ENCODE peak calls at places on chromosomes 4 and X, in four cellular contexts. U is K562, T is IMR-90, W is fibroblast of lung. E is an unnamed sample.

GRCh38 chr4:37902212-37902611 is 11.3 kb downstream of the TBC1D1 start:
- DNase-seq in T (no peak), U (no peak), W (no peak), E (no peak)

GRCh38 chrX:32673193-32673592 is 538.2 kb downstream of the DMD start:
- DNase-seq in W (peak; percentile 28), U (no peak), T (peak; percentile 7), E (no peak)

GRCh38 chr4:95020521-95020920 is 262.8 kb downstream of the BMPR1B start:
- DNase-seq in T (no peak), U (no peak), W (no peak), E (no peak)

GRCh38 chrX:25873196-25873595 is 264.9 kb upstream of the MAGEB18 start:
- DNase-seq in U (no peak), T (no peak), W (peak; percentile 45), E (no peak)

GRCh38 chr4:1105662-1106061 is 7.7 kb downstream of the RNF212 start:
- DNase-seq in W (no peak), T (no peak), U (no peak), E (no peak)

GRCh38 chrX:155314260-155314659 is 20.2 kb downstream of the CLIC2 start:
- DNase-seq in U (no peak), T (no peak), W (no peak), E (no peak)

GRCh38 chr4:72641611-72642010 is 72.6 kb upstream of the ADAMTS3 start:
- DNase-seq in W (no peak), U (no peak), T (no peak), E (no peak)

GRCh38 chrX:103780701-103781402 is 4.2 kb downstream of the PLP1 start:
- DNase-seq in T (no peak), W (no peak), U (no peak), E (no peak)

GRCh38 chrX:34562006-34562405 is 95.1 kb downstream of the TMEM47 start:
- DNase-seq in U (no peak), T (no peak), W (no peak), E (no peak)

GRCh38 chrX:19291086-19291485 is 52.6 kb upstream of the PDHA1 start:
- DNase-seq in W (no peak), T (no peak), U (no peak), E (no peak)

GRCh38 chr4:38416450-38417014 is 247.5 kb upstream of the KLF3 start:
- DNase-seq in W (no peak), T (no peak), U (no peak), E (no peak)

GRCh38 chr4:69497081-69497480 is 1.4 kb upstream of the UGT2B4 start:
- DNase-seq in T (no peak), U (no peak), W (peak; percentile 39), E (no peak)
- H2AFZ ChIP-seq in T (no peak overlapping the region), U (no peak overlapping the region), W (no peak overlapping the region), E (no peak overlapping the region)

GRCh38 chrX:16885628-16886027 is 15.5 kb upstream of the RBBP7 start:
- DNase-seq in W (no peak), U (no peak), T (no peak), E (no peak)

GRCh38 chrX:16882188-16882587 is 12.0 kb upstream of the RBBP7 start:
- DNase-seq in W (peak; percentile 28), T (peak; percentile 25), U (no peak), E (peak; percentile 11)

GRCh38 chrX:16883487-16883804 is 13.3 kb upstream of the RBBP7 start:
- DNase-seq in U (no peak), W (no peak), T (no peak), E (no peak)

GRCh38 chrX:16882702-16883486 is 12.7 kb upstream of the RBBP7 start:
- DNase-seq in W (peak; percentile 70), U (peak; percentile 60), T (peak; percentile 64), E (peak; percentile 65)
- H3K4me3 ChIP-seq in W (peak overlapping the region; percentile 59), U (peak overlapping the region; percentile 47), T (peak overlapping the region; percentile 37), E (peak overlapping the region; percentile 70)

GRCh38 chr4:123452585-123452984 is 56.0 kb downstream of the SPRY1 start:
- DNase-seq in T (peak; percentile 98), W (peak; percentile 84), U (no peak), E (peak; percentile 63)
- H2AFZ ChIP-seq in T (no peak overlapping the region), W (no peak overlapping the region), U (no peak overlapping the region), E (no peak overlapping the region)

GRCh38 chr4:15010038-15010585 is 7.8 kb downstream of the CPEB2 start:
- DNase-seq in W (no peak), T (no peak), U (no peak), E (no peak)

GRCh38 chr4:15005474-15006115 is 3.3 kb downstream of the CPEB2 start:
- DNase-seq in W (no peak), T (no peak), U (no peak), E (no peak)

GRCh38 chr4:15004701-15005301 is 2.5 kb downstream of the CPEB2 start:
- DNase-seq in W (peak; percentile 76), T (peak; percentile 54), U (peak; percentile 49), E (peak; percentile 75)

GRCh38 chr4:15006416-15007024 is 4.2 kb downstream of the CPEB2 start:
- DNase-seq in W (peak; percentile 60), T (peak; percentile 18), U (peak; percentile 12), E (no peak)

DNA sequence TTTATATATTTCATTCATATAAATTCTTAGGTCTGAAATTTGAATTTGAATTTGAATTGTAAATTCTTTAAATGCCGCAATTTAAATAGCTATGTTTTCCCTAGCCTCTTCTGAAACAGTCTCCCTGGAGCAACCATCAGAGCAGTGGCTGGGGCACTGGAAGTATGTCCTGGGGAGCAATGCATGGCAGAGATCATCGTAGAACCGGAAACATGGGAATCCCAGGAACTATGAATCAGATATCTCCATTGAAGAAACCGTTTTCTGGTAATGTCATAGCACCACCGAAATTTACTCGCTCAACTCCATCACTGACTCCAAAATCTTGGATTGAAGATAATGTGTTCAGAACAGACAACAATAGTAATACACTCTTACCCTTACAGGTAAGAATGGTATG is 4.9 kb downstream of the CPEB2 start:
- DNase-seq in U (no peak), W (no peak), T (no peak), E (no peak)
- H3K4me3 ChIP-seq in U (no peak overlapping the region), W (peak overlapping the region; percentile 75), T (peak overlapping the region; percentile 18), E (no peak overlapping the region)

GRCh38 chrX:14964500-14964899 is 91.3 kb downstream of the MOSPD2 start:
- DNase-seq in T (peak; percentile 26), U (no peak), W (peak; percentile 11), E (no peak)
- H2AFZ ChIP-seq in T (peak overlapping the region; percentile 65), U (no peak overlapping the region), W (no peak overlapping the region), E (no peak overlapping the region)

GRCh38 chr4:23706972-23707676 is 182.7 kb downstream of the PPARGC1A start:
- DNase-seq in T (no peak), U (no peak), W (no peak), E (no peak)

GRCh38 chr4:23710298-23710697 is 179.5 kb downstream of the PPARGC1A start:
- DNase-seq in U (no peak), W (no peak), T (no peak), E (no peak)
- H3K4me3 ChIP-seq in U (no peak overlapping the region), W (no peak overlapping the region), T (no peak overlapping the region), E (no peak overlapping the region)

DNA sequence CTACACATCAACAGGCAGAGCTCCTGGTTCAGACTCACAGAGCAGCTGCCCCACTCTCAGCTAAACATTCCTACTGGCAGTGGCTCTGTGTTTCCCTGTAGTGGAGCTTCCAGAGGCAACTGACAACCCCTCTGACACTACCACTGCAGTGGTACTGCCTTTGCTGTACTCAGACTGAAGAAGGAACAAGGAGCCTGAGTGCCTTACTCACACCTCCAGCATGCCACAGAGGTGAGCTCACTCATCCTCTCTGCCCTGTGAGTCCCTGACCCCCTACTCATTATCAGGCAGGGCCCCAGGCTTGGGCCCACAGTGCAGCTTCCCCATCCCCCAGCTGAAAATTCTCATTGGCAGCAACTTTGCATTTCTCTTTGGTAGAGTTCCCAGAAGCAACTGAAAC is 240.5 kb upstream of the POF1B start:
- DNase-seq in U (no peak), T (no peak), W (no peak), E (no peak)
- H2AFZ ChIP-seq in U (no peak overlapping the region), T (no peak overlapping the region), W (no peak overlapping the region), E (no peak overlapping the region)

E was measured in PC-9.